ENCODE peak calls at places on chromosomes 12 and 14, in four cellular contexts. D is pancreas; S is CD4-positive, CD25-positive, alpha-beta regulatory T cell; G is neuronal stem cell. T is an unnamed sample. For H3K27me3, the result is how much of the 10 kb centered on the place peaks cover.

GRCh38 chr12:119547016-119547415 is 46.6 kb upstream of the TMEM233 start:
- DNase-seq in D (no peak), S (no peak), G (no peak), T (no peak)

GRCh38 chr14:24085215-24085614 is 8.9 kb upstream of the PCK2 start:
- DNase-seq in D (no peak), S (no peak), G (no peak), T (no peak)

GRCh38 chr12:65948320-65949008 is 124.2 kb downstream of the HMGA2 start:
- DNase-seq in D (peak), S (no peak), G (no peak), T (peak)

GRCh38 chr14:32940066-32940651 is 1.5 kb downstream of the NPAS3 start:
- DNase-seq in D (no peak), S (no peak), G (no peak), T (no peak)

GRCh38 chr14:76647699-76648298 is 113.5 kb upstream of the VASH1 start:
- DNase-seq in D (peak), S (no peak), G (peak), T (peak)

GRCh38 chr14:66378712-66379111 is 107.5 kb upstream of the CCDC196 start:
- DNase-seq in D (no peak), S (no peak), G (no peak), T (no peak)

GRCh38 chr14:69351385-69351784 is 46.7 kb downstream of the ERH start:
- DNase-seq in D (no peak), S (no peak), G (no peak), T (no peak)

GRCh38 chr14:98262566-98262965 is 1009.4 kb downstream of the BCL11B start:
- DNase-seq in D (no peak), S (no peak), G (no peak), T (no peak)

GRCh38 chr12:112841891-112842290 is 50.3 kb downstream of the RPH3A start:
- DNase-seq in D (no peak), S (no peak), G (no peak), T (peak)

GRCh38 chr12:117789195-117789912 is 179.4 kb downstream of the KSR2 start:
- DNase-seq in D (no peak), S (no peak), G (no peak), T (no peak)

GRCh38 chr14:87149583-87150354 is 843.2 kb downstream of the GALC start:
- DNase-seq in D (no peak), S (no peak), G (no peak), T (no peak)

GRCh38 chr12:107359382-107359781 is 266.0 kb upstream of the CRY1 start:
- DNase-seq in D (no peak), S (no peak), G (no peak), T (peak)

GRCh38 chr14:101466456-101467180 is 94.7 kb upstream of the DIO3 start:
- DNase-seq in D (no peak), S (no peak), G (no peak), T (no peak)

GRCh38 chr14:60311417-60311816 is 62.4 kb downstream of the PPM1A start:
- DNase-seq in D (no peak), S (no peak), G (no peak), T (peak)

GRCh38 chr12:8012910-8013309 is 19.6 kb upstream of the FOXJ2 start:
- DNase-seq in D (no peak), S (no peak), G (no peak), T (no peak)

GRCh38 chr12:112714166-112714565 is 77.4 kb upstream of the RPH3A start:
- DNase-seq in D (no peak), S (no peak), G (no peak), T (no peak)

GRCh38 chr12:27304856-27305255 is 27.8 kb upstream of the BMAL2 start:
- DNase-seq in D (no peak), S (no peak), G (no peak), T (no peak)

GRCh38 chr12:106581543-106582263 is 1.1 kb upstream of the RFX4 start:
- DNase-seq in D (no peak), S (no peak), G (peak), T (no peak)

GRCh38 chr12:30197392-30198047 is 413.8 kb upstream of the TMTC1 start:
- DNase-seq in D (no peak), S (no peak), G (no peak), T (peak)

GRCh38 chr12:82788594-82788993 is 101.9 kb downstream of the TMTC2 start:
- DNase-seq in D (no peak), S (no peak), G (no peak), T (no peak)

GRCh38 chr12:101628669-101629068 is 33.9 kb downstream of the MYBPC1 start:
- DNase-seq in D (no peak), S (no peak), G (no peak), T (no peak)

GRCh38 chr12:122125452-122126341 is 47.1 kb downstream of the MLXIP start:
- DNase-seq in D (no peak), S (no peak), G (no peak), T (no peak)

GRCh38 chr12:51191516-51192283 is 18.8 kb upstream of the TFCP2 start:
- DNase-seq in D (no peak), S (no peak), G (no peak), T (no peak)

GRCh38 chr14:105375635-105376057 is 22.7 kb upstream of the TEX22 start:
- DNase-seq in D (no peak), S (no peak), G (no peak), T (peak)

GRCh38 chr14:70971588-70971987 is 64.3 kb downstream of the PCNX1 start:
- DNase-seq in D (no peak), S (no peak), G (no peak), T (no peak)

GRCh38 chr12:45268672-45269406 is 52.9 kb downstream of the ANO6 start:
- DNase-seq in D (peak), S (no peak), G (no peak), T (peak)

GRCh38 chr14:62777510-62777909 is 267.7 kb downstream of the KCNH5 start:
- DNase-seq in D (no peak), S (no peak), G (no peak), T (no peak)

GRCh38 chr12:45725631-45726593 is 3.6 kb upstream of the ARID2 start:
- DNase-seq in D (no peak), S (peak), G (peak), T (peak)

GRCh38 chr12:94148841-94149780 is 734 bp downstream of the PLXNC1 start:
- DNase-seq in D (no peak), S (no peak), G (peak), T (peak)

GRCh38 chr14:68191567-68192321 is 372.2 kb downstream of the RAD51B start:
- DNase-seq in D (peak), S (no peak), G (no peak), T (no peak)

GRCh38 chr12:15334225-15334624 is 11.9 kb downstream of the PTPRO start:
- DNase-seq in D (no peak), S (no peak), G (no peak), T (no peak)

GRCh38 chr12:4267904-4268548 is 5.5 kb upstream of the CCND2 start:
- DNase-seq in D (no peak), S (no peak), G (no peak), T (no peak)
- H3K27me3 ChIP-seq in D (under half), S (under half), G (half or more), T (under half)

GRCh38 chr14:95362180-95362494 is 42.4 kb upstream of the CLMN start:
- DNase-seq in D (no peak), S (no peak), G (no peak), T (no peak)

GRCh38 chr14:95363468-95363954 is 43.8 kb upstream of the CLMN start:
- DNase-seq in D (no peak), S (no peak), G (no peak), T (no peak)

GRCh38 chr14:95360828-95361227 is 41.1 kb upstream of the CLMN start:
- DNase-seq in D (no peak), S (no peak), G (no peak), T (no peak)

GRCh38 chr14:95361373-95362179 is 41.9 kb upstream of the CLMN start:
- DNase-seq in D (peak), S (no peak), G (no peak), T (no peak)

GRCh38 chr14:95359974-95360826 is 40.5 kb upstream of the CLMN start:
- DNase-seq in D (peak), S (no peak), G (peak), T (no peak)
- H3K4me3 ChIP-seq in D (no peak), S (no peak), G (no peak), T (peak)

DNA sequence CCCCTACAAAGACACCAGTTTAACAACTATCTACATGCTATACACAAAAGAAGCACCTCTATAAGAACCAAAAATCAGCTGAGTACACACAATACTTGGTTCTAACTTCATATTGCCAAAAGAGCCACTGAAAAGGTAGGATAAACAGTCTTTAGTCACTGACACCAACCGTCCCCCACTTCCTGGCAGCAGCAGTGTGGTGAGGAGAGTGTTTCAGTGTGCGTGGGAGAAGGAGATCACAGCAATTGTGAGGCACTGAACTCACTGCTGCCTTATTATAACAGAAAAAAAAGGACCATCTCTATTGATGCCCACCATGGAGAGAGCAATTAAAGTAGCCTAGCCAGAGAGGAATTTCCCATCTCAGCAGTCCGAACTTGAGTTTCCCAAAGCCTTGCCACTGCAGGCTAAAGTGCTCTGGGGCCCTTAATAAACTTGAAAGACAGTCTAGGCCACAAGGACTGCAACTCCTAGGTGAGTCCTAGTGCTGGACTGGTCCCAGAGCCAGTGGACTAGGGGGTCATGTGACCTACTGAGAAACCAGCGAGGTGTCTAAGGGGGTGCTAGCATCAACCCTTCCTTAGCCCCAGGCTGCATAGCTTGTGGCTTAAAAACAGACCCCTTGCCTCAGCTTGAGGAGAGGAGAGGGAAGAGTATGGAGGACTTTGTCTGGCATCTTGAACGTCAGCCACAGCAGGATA is 37.1 kb upstream of the LMNTD1 start:
- DNase-seq in D (no peak), S (no peak), G (no peak), T (no peak)
- H3K27ac ChIP-seq in D (no peak), S (no peak), G (no peak), T (no peak)

DNA sequence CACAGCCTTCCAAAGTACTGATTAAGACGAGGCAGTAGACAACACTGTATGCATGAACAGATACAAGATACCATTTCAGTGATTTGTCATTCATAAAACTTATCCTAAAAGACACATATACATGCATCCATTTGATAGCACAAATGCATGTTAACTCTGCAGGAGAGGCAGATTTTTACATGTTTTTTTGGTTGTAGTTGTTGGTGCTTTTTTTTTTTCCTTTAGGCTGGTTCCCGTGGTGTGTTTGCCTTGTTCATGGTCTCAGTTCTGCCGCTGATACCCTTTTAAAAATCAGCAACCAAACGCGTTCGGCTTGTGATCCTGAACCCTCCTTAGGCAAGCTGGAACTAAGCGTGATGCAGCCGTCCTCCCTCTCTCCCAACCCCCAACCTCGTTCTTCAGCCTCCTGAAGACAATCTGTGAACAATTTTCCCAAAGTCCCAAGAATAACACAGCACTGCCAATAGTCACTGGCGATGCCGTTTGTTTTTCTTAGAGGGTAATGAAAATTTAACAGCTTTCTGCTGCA is 1.2 kb downstream of the PRICKLE1 start:
- DNase-seq in D (no peak), S (no peak), G (no peak), T (no peak)
- H3K27me3 ChIP-seq in D (under half), S (under half), G (under half), T (under half)

GRCh38 chr12:123996581-123996980 is 23.6 kb downstream of the ZNF664 start:
- DNase-seq in D (no peak), S (no peak), G (no peak), T (no peak)

GRCh38 chr12:123997033-123997822 is 24.2 kb downstream of the ZNF664 start:
- DNase-seq in D (no peak), S (no peak), G (no peak), T (no peak)

GRCh38 chr12:123997908-123998307 is 24.9 kb downstream of the ZNF664 start:
- DNase-seq in D (no peak), S (no peak), G (no peak), T (no peak)

GRCh38 chr12:123992118-123992825 is 19.3 kb downstream of the ZNF664 start:
- DNase-seq in D (no peak), S (no peak), G (no peak), T (no peak)

DNA sequence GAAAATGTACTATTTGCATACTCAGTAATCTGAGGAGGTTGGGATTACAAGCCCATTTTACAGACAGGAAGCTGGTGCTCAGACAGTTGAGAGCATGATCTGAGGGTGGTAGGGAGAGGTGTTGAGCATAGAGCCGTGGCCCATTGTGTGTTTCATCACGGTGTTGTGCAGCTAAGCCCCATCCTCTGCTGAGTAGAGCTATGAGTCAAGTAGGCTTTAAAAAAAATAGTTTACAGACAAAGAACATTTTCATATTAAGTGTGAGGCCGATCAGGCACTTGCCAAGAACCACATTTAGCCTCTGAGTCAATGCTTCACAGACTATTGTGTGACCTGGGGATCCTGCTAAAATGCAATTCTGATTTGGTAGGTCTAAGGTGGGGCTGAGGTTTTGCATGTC is 22.0 kb downstream of the ZNF664 start:
- DNase-seq in D (no peak), S (no peak), G (no peak), T (peak)
- H3K4me3 ChIP-seq in D (no peak), S (no peak), G (no peak), T (no peak)

GRCh38 chr12:54394281-54394719 is 9.8 kb upstream of the ZNF385A start:
- DNase-seq in D (peak), S (no peak), G (no peak), T (peak)

GRCh38 chr12:54393743-54394142 is 9.2 kb upstream of the ZNF385A start:
- DNase-seq in D (no peak), S (no peak), G (no peak), T (no peak)

GRCh38 chr12:54393350-54393655 is 8.8 kb upstream of the ZNF385A start:
- DNase-seq in D (no peak), S (no peak), G (no peak), T (no peak)

GRCh38 chr12:54395545-54395944 is 11.0 kb upstream of the ZNF385A start:
- DNase-seq in D (no peak), S (no peak), G (no peak), T (no peak)

GRCh38 chr12:54394986-54395385 is 10.5 kb upstream of the ZNF385A start:
- DNase-seq in D (no peak), S (no peak), G (no peak), T (no peak)
- H3K27ac ChIP-seq in D (no peak), S (no peak), G (no peak), T (no peak)

GRCh38 chr12:48008349-48008748 is 4.1 kb upstream of the COL2A1 start:
- DNase-seq in D (no peak), S (no peak), G (no peak), T (no peak)
- H3K27me3 ChIP-seq in D (under half), S (under half), G (under half), T (under half)

DNA sequence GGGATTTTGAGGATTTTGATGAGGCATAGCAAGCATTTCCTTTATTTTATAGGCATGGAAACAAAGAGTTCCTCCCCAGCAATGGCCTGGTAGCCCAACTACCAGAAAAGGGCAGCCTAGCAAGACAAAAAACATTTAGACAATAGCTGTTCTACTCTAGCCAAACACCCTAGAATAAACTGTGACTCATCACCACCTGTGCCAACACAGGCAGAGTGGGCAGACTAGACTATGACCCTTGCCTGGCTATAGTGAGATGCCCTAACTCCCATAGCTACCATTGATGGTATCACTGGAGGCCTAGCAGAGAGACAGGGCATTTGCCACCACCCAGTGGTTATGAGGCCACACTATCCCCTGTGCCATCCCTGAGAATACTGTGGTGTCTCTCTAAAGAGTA is 15.5 kb upstream of the CCER1 start:
- DNase-seq in D (no peak), S (no peak), G (no peak), T (no peak)
- H3K4me3 ChIP-seq in D (no peak), S (no peak), G (no peak), T (no peak)